ENCODE peak calls at places on chromosomes 3 and 15, in five cellular contexts. U is A549, H is HCT116, B is GM12878, D is IMR-90. Q is an unnamed sample. For H3K4me1, the result is how much of the 10 kb centered on the place peaks cover.

GRCh38 chr3:126083511-126083912 is 412 bp downstream of the SLC41A3 start:
- DNase-seq in U (peak), H (no peak), B (no peak), D (peak), Q (no peak)

GRCh38 chr15:95024388-95024787 is 793.0 kb downstream of the MCTP2 start:
- DNase-seq in U (peak), H (peak), B (no peak), D (peak), Q (no peak)

GRCh38 chr3:153373571-153373970 is 211.5 kb downstream of the RAP2B start:
- DNase-seq in U (no peak), H (no peak), B (peak), D (peak), Q (no peak)

GRCh38 chr3:79085166-79085565 is 682.6 kb downstream of the ROBO1 start:
- DNase-seq in U (no peak), H (no peak), B (no peak), D (peak), Q (no peak)

GRCh38 chr3:122111974-122112373 is 56.8 kb downstream of the CD86 start:
- DNase-seq in U (no peak), H (no peak), B (no peak), D (no peak), Q (no peak)

GRCh38 chr3:113405180-113405579 is 36.1 kb downstream of the CFAP44 start:
- DNase-seq in U (no peak), H (no peak), B (peak), D (peak), Q (no peak)

GRCh38 chr15:70379938-70380337 is 282.2 kb upstream of the TLE3 start:
- DNase-seq in U (no peak), H (no peak), B (no peak), D (no peak), Q (no peak)

GRCh38 chr3:173875790-173876189 is 478.2 kb downstream of the NLGN1 start:
- DNase-seq in U (no peak), H (no peak), B (no peak), D (no peak), Q (no peak)

GRCh38 chr15:70291295-70291694 is 193.6 kb upstream of the TLE3 start:
- DNase-seq in U (no peak), H (no peak), B (no peak), D (no peak), Q (no peak)

GRCh38 chr3:49007771-49008528 is 759 bp downstream of the WDR6 start:
- DNase-seq in U (peak), H (peak), B (no peak), D (peak), Q (peak)

GRCh38 chr15:34358948-34359347 is 8.0 kb downstream of the LPCAT4 start:
- DNase-seq in U (no peak), H (no peak), B (no peak), D (no peak), Q (no peak)

GRCh38 chr3:186340211-186340610 is 21.8 kb downstream of the DGKG start:
- DNase-seq in U (no peak), H (no peak), B (no peak), D (no peak), Q (no peak)

GRCh38 chr15:99983171-99983891 is 250.1 kb upstream of the LYSMD4 start:
- DNase-seq in U (no peak), H (no peak), B (no peak), D (no peak), Q (peak)

GRCh38 chr3:149971403-149972075 is 844 bp upstream of the PFN2 start:
- DNase-seq in U (no peak), H (peak), B (no peak), D (peak), Q (no peak)

GRCh38 chr15:87082576-87082975 is 1002.9 kb downstream of the AGBL1 start:
- DNase-seq in U (no peak), H (no peak), B (no peak), D (no peak), Q (no peak)

GRCh38 chr3:30319713-30320112 is 286.7 kb upstream of the TGFBR2 start:
- DNase-seq in U (peak), H (peak), B (no peak), D (peak), Q (peak)
- TF ChIP-seq CEBPB in U (no peak), H (no peak), B (no peak), D (no peak), Q (no peak)

DNA sequence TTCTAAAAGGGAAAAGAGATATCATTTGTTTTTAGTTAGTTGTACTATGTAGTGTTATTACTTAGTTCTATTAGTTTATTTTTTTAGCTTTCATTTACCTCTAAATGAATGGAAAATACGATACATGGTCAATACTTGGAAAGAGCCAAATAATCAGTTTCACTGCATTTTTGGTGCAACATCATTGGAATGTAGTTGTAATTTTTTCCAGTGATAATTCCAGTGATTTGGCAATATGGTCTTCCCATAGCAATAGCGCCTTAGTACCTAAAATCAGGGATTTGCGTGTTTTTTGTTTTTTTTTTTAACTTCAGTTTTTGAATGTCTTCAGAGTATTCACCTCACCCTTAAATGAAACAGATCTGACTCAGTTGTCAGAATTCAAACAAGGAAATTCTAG is 41.8 kb downstream of the RAB8B start:
- DNase-seq in U (no peak), H (no peak), B (no peak), D (no peak), Q (no peak)
- H3K4me1 ChIP-seq in U (half or more), H (under half), B (under half), D (under half), Q (under half)

DNA sequence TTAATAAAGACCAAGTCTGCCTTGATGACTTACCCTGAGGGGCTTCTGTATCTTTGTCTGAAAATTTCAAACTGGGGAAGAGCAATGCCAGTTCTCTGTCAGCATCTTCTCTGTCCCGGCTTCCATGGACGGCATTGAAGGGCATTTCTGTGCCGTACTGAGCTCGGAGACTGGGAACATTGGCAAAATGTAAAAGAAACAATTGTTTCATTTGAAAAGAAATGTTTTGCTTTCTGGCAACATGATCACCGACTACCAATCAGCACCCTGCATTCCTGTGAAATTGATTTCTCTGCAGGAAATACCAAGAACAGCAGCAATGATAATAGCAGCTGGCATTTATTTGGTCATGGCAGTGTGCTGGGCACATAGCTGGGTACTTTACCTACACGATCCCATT is 26.2 kb downstream of the NME9 start:
- DNase-seq in U (no peak), H (no peak), B (no peak), D (no peak), Q (no peak)
- TF ChIP-seq CEBPB in U (no peak), H (no peak), B (no peak), D (no peak), Q (no peak)

DNA sequence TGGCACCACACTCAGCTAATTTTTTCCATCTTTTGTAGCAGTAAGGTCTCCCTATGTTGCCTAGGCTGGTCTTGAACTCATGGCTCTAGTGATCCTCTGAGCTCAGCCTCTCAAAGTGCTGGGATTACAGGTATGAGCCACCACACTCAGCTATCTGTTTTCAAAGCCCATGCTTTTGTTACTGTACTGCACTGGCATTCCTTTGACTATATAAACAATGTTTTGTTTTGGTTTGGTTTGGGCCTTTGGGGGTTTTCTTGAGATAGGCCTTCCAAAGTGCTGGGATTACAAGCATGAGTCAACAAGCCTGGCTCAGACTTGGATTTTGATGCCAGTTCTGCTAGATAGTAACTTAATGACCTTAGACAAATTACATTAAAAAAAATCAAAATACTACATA is 89.7 kb upstream of the GK5 start:
- DNase-seq in U (peak), H (no peak), B (no peak), D (peak), Q (no peak)
- H3K4me1 ChIP-seq in U (under half), H (under half), B (under half), D (under half), Q (under half)

DNA sequence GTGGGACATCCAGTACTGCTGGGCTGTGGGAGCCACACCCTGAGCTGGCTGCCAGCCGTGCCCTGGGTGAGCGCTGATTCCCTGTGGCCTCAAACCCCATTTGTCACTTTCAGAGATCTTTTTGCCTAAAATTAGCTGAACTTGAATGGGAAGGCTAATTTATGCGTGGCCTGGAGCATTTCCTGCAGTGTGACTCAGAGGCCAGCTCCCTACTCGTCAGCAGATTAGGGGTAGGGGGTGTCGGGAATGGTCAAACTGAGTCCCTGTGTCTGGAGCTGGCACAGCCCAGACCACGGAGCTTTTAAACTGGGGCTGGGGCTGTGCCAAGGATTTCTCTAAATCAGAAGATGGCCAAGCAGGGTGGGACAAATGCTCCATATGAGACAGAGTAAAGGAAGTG is 59.8 kb downstream of the ATP2B2 start:
- DNase-seq in U (no peak), H (no peak), B (no peak), D (peak), Q (no peak)
- TF ChIP-seq CEBPB in U (no peak), H (no peak), B (no peak), D (no peak), Q (no peak)

Q was measured in H1.